ENCODE peak calls at places on chromosome 11, in four cellular contexts. P is stimulated activated CD4-positive, alpha-beta T cell treated with anti-CD3 and anti-CD28 coated beads, Interleukin-12 subunit alpha, Interleukin-12 subunit beta, amount 100 ng/mL, for 4 hours; J is Kasumi-1; Q is HFFc6. V is an unnamed sample.

GRCh38 chr11:129247129-129247528 is 55.0 kb upstream of the ARHGAP32 start:
- DNase-seq in J (peak), P (no peak), Q (peak), V (peak)

GRCh38 chr11:70682760-70683159 is 284.4 kb downstream of the CTTN start:
- DNase-seq in P (no peak), J (no peak), Q (no peak), V (no peak)

GRCh38 chr11:59615132-59615636 is 390 bp downstream of the OSBP start:
- DNase-seq in P (peak), Q (no peak), J (peak), V (no peak)

GRCh38 chr11:102568851-102569250 is 38.3 kb upstream of the MMP7 start:
- DNase-seq in P (no peak), Q (no peak), J (no peak), V (no peak)

GRCh38 chr11:63944987-63945386 is 6.2 kb downstream of the NAA40 start:
- DNase-seq in P (no peak), Q (no peak), J (no peak), V (peak)

GRCh38 chr11:48141475-48142100 is 75.0 kb upstream of the OR4B1 start:
- DNase-seq in J (no peak), P (no peak), Q (peak), V (peak)

GRCh38 chr11:59158206-59159068 is 13.5 kb upstream of the DTX4 start:
- DNase-seq in J (peak), P (peak), Q (peak), V (no peak)

GRCh38 chr11:59206635-59207034 is 6.1 kb downstream of the MPEG1 start:
- DNase-seq in J (peak), Q (peak), P (no peak), V (peak)

GRCh38 chr11:130915556-130916237 is 582 bp downstream of the SNX19 start:
- DNase-seq in Q (no peak), J (no peak), P (no peak), V (no peak)

V was measured in foreskin fibroblast.